ENCODE peak calls at places on chromosomes 13 and 19, in eight cellular contexts. One of them, this sample, is unnamed.

GRCh38 chr19:972281-972680 is 11.9 kb upstream of the WDR18 start:
- DNase-seq in HL-60: no peak
- DNase-seq in breast epithelium: no peak
- DNase-seq in Panc1: no peak
- DNase-seq in stomach: no peak
- DNase-seq in GM23338: no peak
- DNase-seq in suprapubic skin: no peak
- DNase-seq in K562: no peak
- DNase-seq in this sample: no peak

GRCh38 chr13:99956473-99957349 is 14.9 kb downstream of the ZIC5 start:
- DNase-seq in suprapubic skin: peak
- DNase-seq in breast epithelium: no peak
- DNase-seq in Panc1: no peak
- DNase-seq in GM23338: peak
- DNase-seq in HL-60: no peak
- DNase-seq in stomach: no peak
- DNase-seq in K562: no peak
- DNase-seq in this sample: no peak

GRCh38 chr13:97911311-97912138 is 42.0 kb upstream of the IPO5 start:
- DNase-seq in breast epithelium: no peak
- DNase-seq in K562: peak
- DNase-seq in Panc1: peak
- DNase-seq in suprapubic skin: no peak
- DNase-seq in GM23338: peak
- DNase-seq in HL-60: peak
- DNase-seq in stomach: no peak
- DNase-seq in this sample: no peak

GRCh38 chr19:35063940-35064818 is 22.7 kb downstream of the HPN start:
- DNase-seq in Panc1: peak
- DNase-seq in GM23338: no peak
- DNase-seq in breast epithelium: no peak
- DNase-seq in stomach: no peak
- DNase-seq in suprapubic skin: no peak
- DNase-seq in HL-60: no peak
- DNase-seq in K562: no peak
- DNase-seq in this sample: no peak

GRCh38 chr19:5753743-5754142 is 30.8 kb downstream of the PRR22 start:
- DNase-seq in HL-60: no peak
- DNase-seq in Panc1: no peak
- DNase-seq in K562: no peak
- DNase-seq in breast epithelium: no peak
- DNase-seq in suprapubic skin: no peak
- DNase-seq in stomach: no peak
- DNase-seq in GM23338: no peak
- DNase-seq in this sample: no peak

GRCh38 chr19:15466851-15467733 is 2.7 kb upstream of the RASAL3 start:
- DNase-seq in Panc1: no peak
- DNase-seq in K562: no peak
- DNase-seq in suprapubic skin: no peak
- DNase-seq in HL-60: peak
- DNase-seq in GM23338: no peak
- DNase-seq in stomach: no peak
- DNase-seq in breast epithelium: no peak
- DNase-seq in this sample: no peak

GRCh38 chr19:7921955-7922840 is 2.1 kb downstream of the SNAPC2 start:
- DNase-seq in HL-60: no peak
- DNase-seq in Panc1: no peak
- DNase-seq in GM23338: no peak
- DNase-seq in breast epithelium: no peak
- DNase-seq in K562: no peak
- DNase-seq in stomach: no peak
- DNase-seq in suprapubic skin: no peak
- DNase-seq in this sample: no peak

GRCh38 chr19:8635422-8635821 is 5.0 kb downstream of the NFILZ start:
- DNase-seq in suprapubic skin: no peak
- DNase-seq in Panc1: peak
- DNase-seq in K562: no peak
- DNase-seq in breast epithelium: no peak
- DNase-seq in GM23338: no peak
- DNase-seq in stomach: no peak
- DNase-seq in HL-60: no peak
- DNase-seq in this sample: no peak

GRCh38 chr13:91162180-91162579 is 185.3 kb upstream of the MIR17HG start:
- DNase-seq in suprapubic skin: no peak
- DNase-seq in GM23338: peak
- DNase-seq in Panc1: no peak
- DNase-seq in K562: no peak
- DNase-seq in HL-60: no peak
- DNase-seq in stomach: no peak
- DNase-seq in breast epithelium: no peak
- DNase-seq in this sample: no peak

GRCh38 chr19:16067205-16067938 is 8.9 kb upstream of the TPM4 start:
- DNase-seq in GM23338: no peak
- DNase-seq in Panc1: no peak
- DNase-seq in K562: no peak
- DNase-seq in suprapubic skin: no peak
- DNase-seq in HL-60: no peak
- DNase-seq in stomach: peak
- DNase-seq in breast epithelium: peak
- DNase-seq in this sample: no peak

GRCh38 chr19:31253816-31254551 is 95.3 kb downstream of the TSHZ3 start:
- DNase-seq in suprapubic skin: no peak
- DNase-seq in stomach: no peak
- DNase-seq in GM23338: no peak
- DNase-seq in breast epithelium: no peak
- DNase-seq in K562: no peak
- DNase-seq in HL-60: no peak
- DNase-seq in Panc1: no peak
- DNase-seq in this sample: no peak

GRCh38 chr19:36331353-36332228 is 47.4 kb downstream of the ZFP14 start:
- DNase-seq in breast epithelium: peak
- DNase-seq in K562: peak
- DNase-seq in suprapubic skin: peak
- DNase-seq in stomach: peak
- DNase-seq in GM23338: peak
- DNase-seq in Panc1: peak
- DNase-seq in HL-60: peak
- DNase-seq in this sample: peak

GRCh38 chr19:3146677-3147100 is 10.9 kb downstream of the GNA15 start:
- DNase-seq in suprapubic skin: no peak
- DNase-seq in Panc1: peak
- DNase-seq in GM23338: peak
- DNase-seq in breast epithelium: no peak
- DNase-seq in HL-60: peak
- DNase-seq in stomach: no peak
- DNase-seq in K562: peak
- DNase-seq in this sample: no peak

GRCh38 chr19:1295169-1296012 is 9.7 kb downstream of the EFNA2 start:
- DNase-seq in HL-60: no peak
- DNase-seq in suprapubic skin: no peak
- DNase-seq in Panc1: no peak
- DNase-seq in K562: peak
- DNase-seq in breast epithelium: no peak
- DNase-seq in GM23338: peak
- DNase-seq in stomach: no peak
- DNase-seq in this sample: no peak

GRCh38 chr13:46012404-46012803 is 40.1 kb downstream of the ZC3H13 start:
- DNase-seq in stomach: no peak
- DNase-seq in Panc1: no peak
- DNase-seq in GM23338: no peak
- DNase-seq in suprapubic skin: no peak
- DNase-seq in HL-60: no peak
- DNase-seq in K562: no peak
- DNase-seq in breast epithelium: no peak
- DNase-seq in this sample: no peak

GRCh38 chr13:83453300-83453699 is 429.0 kb downstream of the SLITRK1 start:
- DNase-seq in Panc1: no peak
- DNase-seq in breast epithelium: no peak
- DNase-seq in K562: no peak
- DNase-seq in GM23338: no peak
- DNase-seq in stomach: no peak
- DNase-seq in HL-60: no peak
- DNase-seq in suprapubic skin: no peak
- DNase-seq in this sample: no peak

GRCh38 chr13:30908416-30908980 is 2.4 kb downstream of the MEDAG start:
- DNase-seq in stomach: no peak
- DNase-seq in HL-60: no peak
- DNase-seq in Panc1: no peak
- DNase-seq in GM23338: no peak
- DNase-seq in K562: no peak
- DNase-seq in breast epithelium: no peak
- DNase-seq in suprapubic skin: no peak
- DNase-seq in this sample: peak

DNA sequence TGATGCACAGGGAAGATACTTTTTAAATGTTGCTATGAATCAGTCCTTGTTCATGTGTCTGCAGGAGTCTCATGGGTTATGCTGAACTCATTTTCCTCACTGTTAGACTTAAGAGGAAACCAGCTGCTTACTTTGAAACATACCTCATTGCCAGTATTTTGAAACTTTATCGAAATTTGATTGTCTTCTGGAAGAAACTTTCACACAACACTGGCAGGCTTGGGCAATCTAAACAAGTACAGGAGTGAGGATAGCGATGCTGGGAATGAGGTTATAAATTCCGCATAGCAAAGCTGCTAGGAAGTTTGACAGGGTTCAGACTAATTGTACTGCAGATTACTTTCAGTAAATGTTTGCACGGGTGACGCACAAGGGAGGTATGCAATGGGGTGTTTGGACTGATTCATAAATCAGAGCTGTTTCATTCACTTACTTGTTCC is 245.7 kb downstream of the DNAJC15 start:
- DNase-seq in breast epithelium: no peak
- DNase-seq in Panc1: peak
- DNase-seq in K562: no peak
- DNase-seq in HL-60: no peak
- DNase-seq in stomach: peak
- DNase-seq in suprapubic skin: no peak
- DNase-seq in GM23338: no peak
- DNase-seq in this sample: peak
- TF ChIP-seq POLR2AphosphoS5 in breast epithelium: no peak
- TF ChIP-seq POLR2AphosphoS5 in Panc1: no peak
- TF ChIP-seq POLR2AphosphoS5 in K562: no peak
- TF ChIP-seq POLR2AphosphoS5 in HL-60: no peak
- TF ChIP-seq POLR2AphosphoS5 in stomach: peak
- TF ChIP-seq POLR2AphosphoS5 in suprapubic skin: no peak
- TF ChIP-seq POLR2AphosphoS5 in GM23338: no peak
- TF ChIP-seq POLR2AphosphoS5 in this sample: peak

GRCh38 chr13:26980099-26981031 is 191.2 kb downstream of the USP12 start:
- DNase-seq in K562: no peak
- DNase-seq in stomach: no peak
- DNase-seq in Panc1: no peak
- DNase-seq in GM23338: no peak
- DNase-seq in breast epithelium: no peak
- DNase-seq in suprapubic skin: no peak
- DNase-seq in HL-60: no peak
- DNase-seq in this sample: no peak
- TF ChIP-seq CTCF in K562: no peak
- TF ChIP-seq CTCF in stomach: no peak
- TF ChIP-seq CTCF in Panc1: no peak
- TF ChIP-seq CTCF in GM23338: no peak
- TF ChIP-seq CTCF in breast epithelium: no peak
- TF ChIP-seq CTCF in suprapubic skin: no peak
- TF ChIP-seq CTCF in HL-60: no peak
- TF ChIP-seq CTCF in this sample: no peak

DNA sequence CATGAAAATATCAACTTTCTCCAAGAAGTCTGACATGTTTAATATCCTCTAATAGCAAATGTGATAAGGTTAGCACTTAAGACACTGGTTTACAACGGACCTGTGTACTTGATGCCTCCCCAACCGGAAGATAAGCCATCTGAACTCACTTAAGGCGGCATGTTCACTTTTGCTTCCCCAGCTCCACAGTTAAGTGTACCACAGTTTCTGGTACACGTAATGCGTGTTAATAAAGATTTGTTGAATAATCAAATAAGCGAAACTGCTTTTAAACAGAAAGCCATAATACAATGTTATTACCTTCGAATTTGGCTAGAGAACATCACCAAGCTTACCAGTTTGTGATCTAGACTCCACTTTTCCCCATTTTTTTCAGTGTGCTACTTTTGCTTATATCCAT is 1.4 kb upstream of the PAN3 start:
- DNase-seq in K562: no peak
- DNase-seq in GM23338: no peak
- DNase-seq in suprapubic skin: no peak
- DNase-seq in stomach: no peak
- DNase-seq in Panc1: no peak
- DNase-seq in HL-60: peak
- DNase-seq in breast epithelium: no peak
- DNase-seq in this sample: no peak
- H3K27ac ChIP-seq in K562: peak
- H3K27ac ChIP-seq in GM23338: peak
- H3K27ac ChIP-seq in suprapubic skin: no peak
- H3K27ac ChIP-seq in stomach: peak
- H3K27ac ChIP-seq in Panc1: peak
- H3K27ac ChIP-seq in HL-60: peak
- H3K27ac ChIP-seq in breast epithelium: no peak
- H3K27ac ChIP-seq in this sample: no peak

DNA sequence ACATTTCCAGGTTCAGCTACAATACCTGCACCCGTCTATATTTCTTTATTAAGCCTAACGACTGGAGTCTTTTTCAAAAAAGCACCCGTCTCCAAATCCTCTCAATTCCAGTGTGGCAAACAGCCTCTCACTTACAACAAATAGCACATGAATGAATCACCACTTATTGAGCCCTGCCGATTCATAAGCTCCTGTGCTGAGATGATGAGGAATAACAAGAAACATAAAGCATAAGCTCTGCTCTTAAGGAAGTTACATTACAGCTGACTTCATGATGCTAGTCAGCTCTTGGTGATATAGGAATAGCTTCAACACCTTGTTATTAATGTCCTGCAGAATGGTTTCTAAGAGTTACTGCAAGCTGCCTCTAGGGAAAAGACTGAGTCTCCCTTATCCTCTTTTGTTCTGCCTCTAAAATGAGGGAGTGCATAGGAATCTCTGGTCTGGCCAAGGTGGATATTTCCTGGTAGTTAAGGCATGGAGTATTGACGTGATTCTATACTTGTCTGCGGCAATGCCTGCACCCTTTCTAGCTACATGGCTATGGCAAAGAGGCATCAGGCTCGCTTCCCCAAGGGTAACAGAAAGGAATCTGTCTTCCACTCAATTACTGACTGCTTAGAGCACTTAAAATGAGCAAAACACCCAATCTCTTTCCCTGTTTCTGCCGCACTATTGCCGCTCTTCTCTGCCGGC is 195.7 kb downstream of the KLF12 start:
- DNase-seq in stomach: no peak
- DNase-seq in Panc1: no peak
- DNase-seq in GM23338: no peak
- DNase-seq in breast epithelium: no peak
- DNase-seq in HL-60: no peak
- DNase-seq in K562: no peak
- DNase-seq in suprapubic skin: no peak
- DNase-seq in this sample: no peak
- TF ChIP-seq POLR2AphosphoS5 in stomach: no peak
- TF ChIP-seq POLR2AphosphoS5 in Panc1: no peak
- TF ChIP-seq POLR2AphosphoS5 in GM23338: no peak
- TF ChIP-seq POLR2AphosphoS5 in breast epithelium: no peak
- TF ChIP-seq POLR2AphosphoS5 in HL-60: no peak
- TF ChIP-seq POLR2AphosphoS5 in K562: no peak
- TF ChIP-seq POLR2AphosphoS5 in suprapubic skin: no peak
- TF ChIP-seq POLR2AphosphoS5 in this sample: no peak

GRCh38 chr19:48466571-48467325 is 2.4 kb upstream of the CYTH2 start:
- DNase-seq in Panc1: no peak
- DNase-seq in HL-60: no peak
- DNase-seq in suprapubic skin: no peak
- DNase-seq in K562: no peak
- DNase-seq in stomach: no peak
- DNase-seq in breast epithelium: no peak
- DNase-seq in GM23338: no peak
- DNase-seq in this sample: no peak
- TF ChIP-seq CTCF in Panc1: no peak
- TF ChIP-seq CTCF in HL-60: no peak
- TF ChIP-seq CTCF in suprapubic skin: no peak
- TF ChIP-seq CTCF in K562: no peak
- TF ChIP-seq CTCF in stomach: no peak
- TF ChIP-seq CTCF in breast epithelium: no peak
- TF ChIP-seq CTCF in GM23338: no peak
- TF ChIP-seq CTCF in this sample: no peak

This sample was measured in esophagus muscularis mucosa.